ENCODE peak calls at places on chromosomes 13 and 19, in ten cellular contexts. One of them, this sample, is unnamed. For H3K4me1, the result is how much of the 10 kb centered on the place peaks cover.

GRCh38 chr19:48403606-48404005 is 10.1 kb downstream of the GRIN2D start:
- DNase-seq in GM23338: peak
- DNase-seq in breast epithelium: no peak
- DNase-seq in A549: peak
- DNase-seq in upper lobe of right lung: no peak
- DNase-seq in ovary: no peak
- DNase-seq in ascending aorta: no peak
- DNase-seq in body of pancreas: no peak
- DNase-seq in tibial nerve: no peak
- DNase-seq in psoas muscle: no peak
- DNase-seq in this sample: no peak

GRCh38 chr19:41886761-41887710 is 4.1 kb downstream of the ARHGEF1 start:
- DNase-seq in body of pancreas: no peak
- DNase-seq in psoas muscle: no peak
- DNase-seq in tibial nerve: no peak
- DNase-seq in ovary: no peak
- DNase-seq in A549: no peak
- DNase-seq in ascending aorta: no peak
- DNase-seq in breast epithelium: no peak
- DNase-seq in GM23338: peak
- DNase-seq in upper lobe of right lung: no peak
- DNase-seq in this sample: no peak

GRCh38 chr13:31320946-31321345 is 121.2 kb downstream of the B3GLCT start:
- DNase-seq in upper lobe of right lung: no peak
- DNase-seq in A549: no peak
- DNase-seq in breast epithelium: no peak
- DNase-seq in body of pancreas: no peak
- DNase-seq in GM23338: no peak
- DNase-seq in ascending aorta: no peak
- DNase-seq in ovary: no peak
- DNase-seq in psoas muscle: no peak
- DNase-seq in tibial nerve: no peak
- DNase-seq in this sample: no peak

GRCh38 chr13:44768233-44768632 is 192.1 kb upstream of the TSC22D1 start:
- DNase-seq in psoas muscle: no peak
- DNase-seq in body of pancreas: no peak
- DNase-seq in upper lobe of right lung: no peak
- DNase-seq in A549: no peak
- DNase-seq in tibial nerve: no peak
- DNase-seq in GM23338: no peak
- DNase-seq in ascending aorta: no peak
- DNase-seq in ovary: no peak
- DNase-seq in breast epithelium: no peak
- DNase-seq in this sample: no peak

GRCh38 chr19:32879741-32880140 is 10.2 kb upstream of the SLC7A9 start:
- DNase-seq in tibial nerve: no peak
- DNase-seq in upper lobe of right lung: peak
- DNase-seq in body of pancreas: no peak
- DNase-seq in GM23338: no peak
- DNase-seq in ovary: no peak
- DNase-seq in ascending aorta: no peak
- DNase-seq in psoas muscle: no peak
- DNase-seq in A549: no peak
- DNase-seq in breast epithelium: no peak
- DNase-seq in this sample: no peak

GRCh38 chr19:42360787-42361544 is 29.1 kb downstream of the CNFN start:
- DNase-seq in body of pancreas: no peak
- DNase-seq in ovary: no peak
- DNase-seq in A549: no peak
- DNase-seq in breast epithelium: no peak
- DNase-seq in ascending aorta: no peak
- DNase-seq in tibial nerve: no peak
- DNase-seq in upper lobe of right lung: no peak
- DNase-seq in GM23338: peak
- DNase-seq in psoas muscle: no peak
- DNase-seq in this sample: no peak

GRCh38 chr13:26914624-26915023 is 154.0 kb upstream of the GPR12 start:
- DNase-seq in body of pancreas: no peak
- DNase-seq in breast epithelium: no peak
- DNase-seq in ovary: no peak
- DNase-seq in ascending aorta: no peak
- DNase-seq in GM23338: no peak
- DNase-seq in upper lobe of right lung: no peak
- DNase-seq in tibial nerve: no peak
- DNase-seq in A549: no peak
- DNase-seq in psoas muscle: no peak
- DNase-seq in this sample: no peak

GRCh38 chr13:33057019-33057785 is 41.0 kb downstream of the KL start:
- DNase-seq in tibial nerve: peak
- DNase-seq in body of pancreas: no peak
- DNase-seq in GM23338: peak
- DNase-seq in A549: peak
- DNase-seq in psoas muscle: no peak
- DNase-seq in breast epithelium: no peak
- DNase-seq in upper lobe of right lung: no peak
- DNase-seq in ascending aorta: no peak
- DNase-seq in ovary: no peak
- DNase-seq in this sample: no peak

GRCh38 chr19:51131780-51132680 is 7.3 kb downstream of the SIGLEC9 start:
- DNase-seq in breast epithelium: no peak
- DNase-seq in GM23338: peak
- DNase-seq in ovary: peak
- DNase-seq in upper lobe of right lung: peak
- DNase-seq in ascending aorta: peak
- DNase-seq in psoas muscle: no peak
- DNase-seq in A549: peak
- DNase-seq in body of pancreas: no peak
- DNase-seq in tibial nerve: no peak
- DNase-seq in this sample: no peak

DNA sequence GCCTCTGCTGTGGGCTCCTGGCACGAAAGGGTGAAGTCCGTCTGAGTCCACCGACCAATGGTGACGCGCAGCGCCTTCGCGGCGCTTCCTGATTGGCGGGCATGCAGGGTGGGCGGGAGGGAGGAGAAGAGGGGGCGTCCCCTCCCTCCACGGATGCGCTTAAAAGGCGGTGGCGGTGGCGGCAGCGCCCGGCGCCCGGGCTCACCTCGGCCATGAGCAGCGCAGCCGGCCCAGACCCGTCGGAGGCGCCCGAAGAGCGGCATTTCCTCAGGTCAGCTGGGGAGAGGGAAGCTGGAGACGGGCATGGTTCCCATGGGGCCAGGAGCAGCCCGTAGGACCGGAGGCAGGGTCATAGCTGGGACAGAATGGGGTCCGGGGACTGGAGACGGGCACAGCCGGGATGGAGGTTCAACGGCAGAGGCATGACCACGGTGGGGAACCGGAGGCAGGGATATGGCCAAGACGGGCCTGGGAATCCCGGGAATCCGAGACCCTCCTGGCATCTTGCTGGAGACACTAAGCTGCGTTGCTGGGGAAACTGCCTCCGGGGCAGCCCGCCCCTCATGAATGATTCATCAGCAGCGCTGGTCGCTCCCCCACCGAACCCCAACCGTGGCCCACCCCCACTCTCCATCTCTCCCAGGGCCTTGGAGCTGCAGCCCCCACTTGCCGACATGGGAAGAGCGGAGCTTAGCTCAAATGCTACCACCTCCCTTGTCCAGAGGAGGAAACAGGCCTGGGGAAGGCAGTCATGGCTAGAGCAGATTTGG is at the start of gene YJEFN3:
- DNase-seq in A549: no peak
- DNase-seq in psoas muscle: no peak
- DNase-seq in ascending aorta: no peak
- DNase-seq in tibial nerve: no peak
- DNase-seq in upper lobe of right lung: no peak
- DNase-seq in breast epithelium: no peak
- DNase-seq in GM23338: peak
- DNase-seq in body of pancreas: no peak
- DNase-seq in ovary: no peak
- DNase-seq in this sample: no peak
- TF ChIP-seq CTCF in A549: no peak
- TF ChIP-seq CTCF in psoas muscle: no peak
- TF ChIP-seq CTCF in ascending aorta: no peak
- TF ChIP-seq CTCF in tibial nerve: no peak
- TF ChIP-seq CTCF in upper lobe of right lung: no peak
- TF ChIP-seq CTCF in breast epithelium: no peak
- TF ChIP-seq CTCF in GM23338: no peak
- TF ChIP-seq CTCF in body of pancreas: no peak
- TF ChIP-seq CTCF in ovary: no peak
- TF ChIP-seq CTCF in this sample: no peak

DNA sequence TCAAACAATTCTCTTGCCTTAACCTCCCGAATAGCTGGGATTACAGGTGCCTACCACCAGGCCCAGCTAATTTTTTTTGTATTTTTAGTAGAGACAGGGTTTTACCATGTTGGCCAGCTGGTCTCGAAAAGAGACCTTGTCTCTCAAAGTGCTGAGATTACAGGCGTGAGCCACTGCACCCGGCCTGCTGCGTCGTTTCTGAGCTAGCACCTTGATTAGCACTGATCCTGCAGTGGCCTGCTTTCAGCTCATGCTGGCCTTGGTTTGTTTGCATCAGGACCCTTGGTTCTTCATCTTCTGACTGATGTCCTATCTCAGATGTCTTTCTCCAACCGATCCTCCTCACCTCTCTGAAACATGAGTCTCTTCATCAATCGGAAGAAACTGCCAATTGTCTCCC is 4.9 kb upstream of the TFDP1 start:
- DNase-seq in tibial nerve: no peak
- DNase-seq in body of pancreas: no peak
- DNase-seq in ascending aorta: peak
- DNase-seq in ovary: no peak
- DNase-seq in breast epithelium: no peak
- DNase-seq in GM23338: no peak
- DNase-seq in upper lobe of right lung: peak
- DNase-seq in A549: no peak
- DNase-seq in psoas muscle: peak
- DNase-seq in this sample: no peak
- H3K4me1 ChIP-seq in tibial nerve: under half
- H3K4me1 ChIP-seq in body of pancreas: under half
- H3K4me1 ChIP-seq in ascending aorta: under half
- H3K4me1 ChIP-seq in ovary: under half
- H3K4me1 ChIP-seq in breast epithelium: under half
- H3K4me1 ChIP-seq in GM23338: under half
- H3K4me1 ChIP-seq in upper lobe of right lung: under half
- H3K4me1 ChIP-seq in A549: under half
- H3K4me1 ChIP-seq in psoas muscle: under half
- H3K4me1 ChIP-seq in this sample: under half

DNA sequence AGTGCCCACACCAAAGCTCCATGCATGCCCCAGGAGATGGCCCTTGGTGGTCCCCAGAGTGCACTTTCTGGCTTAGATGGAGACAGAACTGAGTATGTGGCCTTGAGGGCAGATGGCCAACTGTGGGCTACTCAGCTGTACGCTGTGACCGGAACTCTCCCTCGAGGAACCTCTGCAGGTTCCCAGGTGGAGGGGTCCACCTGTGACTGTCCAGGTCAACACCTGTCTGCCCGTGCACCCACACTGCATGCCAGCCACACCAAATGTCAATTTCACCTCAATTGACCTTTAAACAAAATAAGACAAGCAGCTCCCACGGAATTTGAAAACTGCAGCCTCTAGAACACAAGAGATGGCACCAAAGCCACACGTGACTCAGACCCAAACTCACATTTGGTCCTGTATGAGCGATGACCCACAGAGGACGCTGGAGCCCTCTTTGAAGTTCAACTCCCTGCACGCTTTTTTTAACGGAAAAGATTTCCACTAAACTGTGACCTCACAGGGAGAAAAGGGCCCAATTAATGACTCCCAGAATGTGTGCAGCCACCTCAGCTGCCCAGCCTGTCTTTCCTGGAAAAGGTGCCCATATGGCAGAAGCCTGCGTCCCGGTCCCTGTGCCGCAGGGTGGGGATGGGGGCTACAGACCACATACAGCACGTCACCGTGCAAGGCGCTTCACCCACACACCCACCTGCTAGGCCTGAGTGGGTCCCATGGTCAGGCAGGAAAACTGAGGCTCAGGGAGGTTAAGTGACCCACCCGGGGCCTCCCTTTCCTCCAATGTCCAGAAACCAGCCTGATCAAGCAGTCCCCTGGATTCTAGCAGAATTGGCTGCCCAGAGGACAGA is 47.7 kb downstream of the KLF2 start:
- DNase-seq in body of pancreas: no peak
- DNase-seq in GM23338: no peak
- DNase-seq in tibial nerve: no peak
- DNase-seq in upper lobe of right lung: no peak
- DNase-seq in breast epithelium: no peak
- DNase-seq in ovary: no peak
- DNase-seq in A549: no peak
- DNase-seq in ascending aorta: no peak
- DNase-seq in psoas muscle: peak
- DNase-seq in this sample: no peak
- H3K27ac ChIP-seq in body of pancreas: no peak
- H3K27ac ChIP-seq in GM23338: no peak
- H3K27ac ChIP-seq in tibial nerve: peak
- H3K27ac ChIP-seq in upper lobe of right lung: peak
- H3K27ac ChIP-seq in breast epithelium: peak
- H3K27ac ChIP-seq in ovary: peak
- H3K27ac ChIP-seq in A549: no peak
- H3K27ac ChIP-seq in ascending aorta: peak
- H3K27ac ChIP-seq in psoas muscle: peak
- H3K27ac ChIP-seq in this sample: peak

DNA sequence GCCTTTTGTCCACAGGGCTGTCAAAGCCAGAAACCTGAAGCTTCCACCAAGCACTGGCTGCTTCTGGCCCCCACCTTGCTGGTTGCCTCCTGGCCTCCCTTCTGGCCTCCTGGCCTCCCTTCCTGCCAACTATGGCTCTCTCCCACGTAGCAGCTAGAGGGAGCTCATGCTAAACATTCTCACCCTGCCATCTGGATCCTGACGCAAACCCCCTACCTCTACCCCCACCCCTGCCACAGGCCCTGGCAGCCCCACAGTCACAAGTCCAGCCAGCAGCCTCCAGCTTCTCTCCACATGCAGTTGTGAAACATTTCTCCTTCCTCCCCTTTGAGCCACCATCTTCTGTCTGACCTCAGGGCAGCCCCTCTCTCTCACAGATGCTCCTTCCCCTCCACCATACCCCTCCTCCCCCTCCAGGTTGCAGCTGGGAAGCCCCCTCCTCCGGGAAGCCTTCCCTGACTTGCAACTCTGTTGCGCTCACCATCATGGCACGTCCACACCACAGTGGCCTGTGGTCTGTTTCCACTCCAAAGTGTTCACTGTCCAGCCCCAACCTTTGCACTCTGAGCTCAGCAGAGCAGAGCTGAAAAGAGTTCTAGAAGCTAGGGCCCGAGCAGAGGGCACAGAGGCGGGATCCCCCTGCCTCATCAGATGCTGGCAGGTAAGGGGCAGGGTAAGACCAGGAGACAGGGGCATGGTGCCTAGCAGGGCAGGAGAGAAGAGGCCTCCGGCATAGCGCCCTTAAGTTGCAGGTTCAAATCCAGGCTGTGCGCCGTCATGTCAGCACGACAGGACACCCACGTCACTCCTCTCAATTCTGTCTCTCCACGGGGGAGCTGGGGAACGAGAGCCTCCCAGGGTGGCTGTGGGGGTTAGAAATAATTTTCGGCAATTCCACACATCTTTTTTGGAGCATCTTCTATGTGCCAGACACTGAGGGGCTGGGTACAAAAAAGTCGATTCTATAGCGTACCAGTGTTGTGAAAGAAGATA is 7.3 kb downstream of the ADGRL1 start:
- DNase-seq in tibial nerve: no peak
- DNase-seq in breast epithelium: no peak
- DNase-seq in upper lobe of right lung: no peak
- DNase-seq in A549: peak
- DNase-seq in psoas muscle: no peak
- DNase-seq in ascending aorta: no peak
- DNase-seq in GM23338: peak
- DNase-seq in body of pancreas: no peak
- DNase-seq in ovary: no peak
- DNase-seq in this sample: no peak
- TF ChIP-seq CTCF in tibial nerve: no peak
- TF ChIP-seq CTCF in breast epithelium: no peak
- TF ChIP-seq CTCF in upper lobe of right lung: no peak
- TF ChIP-seq CTCF in A549: no peak
- TF ChIP-seq CTCF in psoas muscle: no peak
- TF ChIP-seq CTCF in ascending aorta: no peak
- TF ChIP-seq CTCF in GM23338: peak
- TF ChIP-seq CTCF in body of pancreas: no peak
- TF ChIP-seq CTCF in ovary: no peak
- TF ChIP-seq CTCF in this sample: no peak

This sample was measured in uterus.